ENCODE peak calls at places on chromosomes 3 and 15, in four cellular contexts. S is adrenal gland, I is tibial nerve, Y is PC-3. J is an unnamed sample. For H3K4me1 and H3K27me3, the result is how much of the 10 kb centered on the place peaks cover.

GRCh38 chr3:93843981-93844380 is 129.7 kb downstream of the PROS1 start:
- DNase-seq in S (no peak), I (no peak), Y (peak), J (no peak)

GRCh38 chr15:82835391-82835917 is 26.0 kb downstream of the WHAMM start:
- DNase-seq in S (no peak), I (no peak), Y (no peak), J (no peak)

GRCh38 chr3:197511853-197512635 is 43.7 kb downstream of the BDH1 start:
- DNase-seq in S (no peak), I (no peak), Y (no peak), J (peak)

GRCh38 chr3:192514081-192514753 is 213.1 kb downstream of the FGF12 start:
- DNase-seq in S (peak), I (no peak), Y (peak), J (peak)

GRCh38 chr3:72942427-72942826 is 54.2 kb upstream of the PPP4R2 start:
- DNase-seq in S (no peak), I (no peak), Y (no peak), J (no peak)

GRCh38 chr3:126557761-126558160 is 971 bp downstream of the C3orf22 start:
- DNase-seq in S (no peak), I (no peak), Y (no peak), J (peak)

GRCh38 chr3:17913349-17913748 is 170.9 kb upstream of the TBC1D5 start:
- DNase-seq in S (no peak), I (no peak), Y (no peak), J (no peak)

GRCh38 chr3:42116466-42116865 is 25.3 kb downstream of the TRAK1 start:
- DNase-seq in S (no peak), I (no peak), Y (no peak), J (no peak)

GRCh38 chr3:107045791-107046190 is 331.4 kb upstream of the CCDC54 start:
- DNase-seq in S (no peak), I (no peak), Y (no peak), J (no peak)

GRCh38 chr15:99704444-99704838 is 28.8 kb downstream of the LYSMD4 start:
- DNase-seq in S (peak), I (no peak), Y (peak), J (peak)

GRCh38 chr15:79522656-79523055 is 90.5 kb downstream of the MINAR1 start:
- DNase-seq in S (no peak), I (no peak), Y (no peak), J (no peak)

DNA sequence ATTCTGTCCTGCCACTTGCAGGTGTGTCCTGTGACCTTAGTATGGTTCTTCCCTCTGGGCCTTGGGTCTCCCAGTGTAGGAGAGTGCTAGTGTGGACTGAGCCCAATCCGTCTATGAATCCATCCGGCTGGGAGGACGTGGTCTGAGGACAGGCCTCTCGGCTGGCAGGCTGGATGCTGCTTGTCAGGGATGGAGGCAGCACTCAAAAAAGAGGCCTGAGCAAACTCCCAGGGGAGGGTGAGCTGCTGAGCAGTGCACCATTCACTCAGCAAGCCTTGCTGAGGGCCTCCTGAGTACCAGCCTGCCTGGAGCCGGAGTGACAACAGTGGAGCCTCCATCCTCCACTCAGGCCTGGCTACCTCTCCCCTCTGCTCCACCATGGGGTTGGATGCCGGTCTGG is 1.7 kb upstream of the DUSP7 start:
- DNase-seq in S (no peak), I (no peak), Y (no peak), J (no peak)
- H3K4me1 ChIP-seq in S (under half), I (under half), Y (under half), J (under half)

DNA sequence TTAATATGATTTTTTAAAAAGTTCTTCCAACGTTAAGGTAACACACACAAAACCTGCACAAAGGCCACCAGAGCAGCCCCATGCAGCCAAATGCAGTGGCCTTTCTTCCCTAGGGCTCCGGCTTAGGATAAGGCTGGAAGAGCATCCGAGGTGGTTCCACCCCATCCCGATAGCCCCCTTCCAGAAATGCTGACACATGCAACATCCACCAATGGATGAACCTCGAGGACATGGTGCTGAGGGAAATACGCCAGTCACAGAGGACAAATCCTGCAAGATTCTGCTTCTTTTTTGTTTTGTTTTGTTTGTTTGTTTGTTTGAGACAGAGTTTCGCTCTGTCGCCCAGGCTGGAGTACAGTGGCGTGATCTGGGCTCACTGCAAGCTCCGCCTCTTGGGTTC is 199.3 kb upstream of the NSMCE3 start:
- DNase-seq in S (no peak), I (no peak), Y (no peak), J (no peak)
- H3K27me3 ChIP-seq in S (under half), I (under half), Y (under half), J (under half)

GRCh38 chr3:39383913-39384664 is 919 bp downstream of the SLC25A38 start:
- DNase-seq in S (peak), I (peak), Y (peak), J (peak)
- H3K4me3 ChIP-seq in S (no peak), I (peak), Y (peak), J (peak)

DNA sequence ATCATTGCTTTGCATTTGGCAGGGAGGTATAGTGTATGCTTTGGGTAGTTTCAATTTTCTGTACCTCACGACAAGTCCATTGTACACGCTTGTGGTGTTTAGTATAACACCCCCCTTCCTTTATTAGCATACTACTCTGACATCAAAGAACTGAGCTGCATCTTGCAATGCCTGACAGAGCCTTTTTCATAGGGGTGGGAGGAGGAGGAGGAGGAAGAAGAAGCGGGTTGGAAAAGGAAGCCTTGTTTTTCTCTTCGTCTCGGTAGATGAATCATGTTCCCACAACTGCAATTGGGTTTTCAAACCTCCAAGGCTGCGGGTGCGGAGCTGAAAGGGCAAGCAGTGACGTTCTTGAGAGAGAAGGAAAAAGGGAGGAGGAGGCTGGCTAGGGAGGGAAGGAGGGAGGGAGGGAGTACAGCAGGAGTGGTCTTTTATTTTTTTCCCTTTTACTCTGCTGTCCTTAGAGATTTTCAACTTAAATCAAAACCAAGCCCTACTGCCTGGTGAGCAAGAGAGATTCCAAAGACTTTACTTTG is 175.7 kb downstream of the KLHL25 start:
- DNase-seq in S (peak), I (peak), Y (no peak), J (peak)
- H3K4me1 ChIP-seq in S (under half), I (under half), Y (under half), J (under half)

DNA sequence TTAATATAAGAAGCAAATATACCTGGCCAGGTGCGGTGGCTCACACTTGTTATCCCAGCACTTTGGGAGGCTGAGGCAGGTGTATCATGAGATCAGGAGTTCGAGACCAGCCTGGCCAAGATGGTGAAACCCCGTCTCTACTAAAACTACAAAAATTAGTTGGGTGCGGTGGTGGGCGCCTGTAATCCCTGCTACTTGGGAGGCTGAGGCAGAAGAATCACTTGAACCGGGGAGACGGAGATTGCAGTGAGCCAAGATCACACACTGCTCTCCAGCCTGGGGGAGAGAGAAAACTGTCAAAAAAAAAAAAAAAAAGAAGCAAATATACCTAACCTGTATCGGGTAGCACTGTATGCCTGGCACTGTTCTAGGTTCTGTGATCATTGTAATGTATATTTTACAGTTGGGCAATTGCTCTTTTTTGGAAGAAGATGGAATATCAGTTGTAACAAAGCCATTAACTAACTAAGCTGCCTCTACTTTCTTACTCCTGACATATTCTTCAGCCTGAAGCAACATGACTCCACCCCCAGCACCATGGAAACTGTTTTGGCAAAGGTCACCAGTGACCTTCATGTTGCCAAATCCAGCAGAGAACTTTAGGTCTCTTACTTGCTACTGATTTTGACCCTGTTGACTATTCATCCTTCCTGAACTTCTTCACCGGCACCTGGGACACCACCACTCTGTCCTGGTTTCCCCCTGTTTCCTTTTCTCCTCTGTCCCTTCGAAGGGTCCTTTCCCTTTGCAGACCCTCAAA is 203.8 kb downstream of the RPLP1 start:
- DNase-seq in S (no peak), I (no peak), Y (no peak), J (no peak)
- H3K27me3 ChIP-seq in S (under half), I (under half), Y (under half), J (under half)

GRCh38 chr3:114290911-114291901 is 2.6 kb upstream of the TIGIT start:
- DNase-seq in S (peak), I (peak), Y (peak), J (peak)
- H3K4me3 ChIP-seq in S (no peak), I (no peak), Y (no peak), J (no peak)

GRCh38 chr3:56780935-56781334 is 20.8 kb downstream of the ARHGEF3 start:
- DNase-seq in S (no peak), I (no peak), Y (no peak), J (no peak)

GRCh38 chr3:56776551-56776950 is 25.2 kb downstream of the ARHGEF3 start:
- DNase-seq in S (peak), I (no peak), Y (no peak), J (no peak)

GRCh38 chr3:56775931-56776461 is 25.8 kb downstream of the ARHGEF3 start:
- DNase-seq in S (no peak), I (no peak), Y (no peak), J (no peak)

GRCh38 chr3:56781762-56782161 is 20.0 kb downstream of the ARHGEF3 start:
- DNase-seq in S (no peak), I (no peak), Y (no peak), J (no peak)

DNA sequence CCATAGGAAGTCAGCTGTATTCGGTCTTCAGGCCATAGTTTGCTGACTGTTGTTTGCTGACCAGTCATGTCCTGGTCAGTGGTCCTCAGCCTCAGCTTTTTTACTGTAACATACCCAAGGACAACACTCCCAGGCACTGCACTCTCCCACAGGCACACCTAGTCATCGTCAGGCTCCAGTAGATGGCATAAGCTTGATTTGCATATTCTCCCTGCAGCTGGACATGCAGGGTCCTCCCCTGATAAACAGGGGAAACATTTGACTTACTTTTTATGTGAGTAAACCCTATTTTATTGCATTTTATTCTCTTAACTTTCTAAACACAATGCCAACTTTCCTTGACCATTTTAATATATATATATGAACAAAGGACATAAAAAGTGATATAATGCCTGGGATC is 22.8 kb downstream of the ARHGEF3 start:
- DNase-seq in S (no peak), I (no peak), Y (no peak), J (no peak)
- H3K4me1 ChIP-seq in S (under half), I (under half), Y (under half), J (under half)

GRCh38 chr3:123464211-123464610 is 15.3 kb upstream of the ADCY5 start:
- DNase-seq in S (no peak), I (no peak), Y (no peak), J (no peak)

GRCh38 chr3:123471106-123471505 is 22.2 kb upstream of the ADCY5 start:
- DNase-seq in S (no peak), I (no peak), Y (no peak), J (no peak)

GRCh38 chr3:123467051-123467450 is 18.2 kb upstream of the ADCY5 start:
- DNase-seq in S (no peak), I (no peak), Y (no peak), J (no peak)

GRCh38 chr3:123469323-123469995 is 20.6 kb upstream of the ADCY5 start:
- DNase-seq in S (no peak), I (no peak), Y (no peak), J (no peak)
- H3K27me3 ChIP-seq in S (under half), I (under half), Y (half or more), J (under half)

GRCh38 chr15:33031324-33031736 is 163.2 kb downstream of the FMN1 start:
- DNase-seq in S (no peak), I (no peak), Y (peak), J (no peak)

GRCh38 chr15:33030315-33030714 is 164.2 kb downstream of the FMN1 start:
- DNase-seq in S (no peak), I (no peak), Y (no peak), J (no peak)

GRCh38 chr15:33032053-33032452 is 162.5 kb downstream of the FMN1 start:
- DNase-seq in S (no peak), I (no peak), Y (peak), J (no peak)

GRCh38 chr15:33029247-33029646 is 165.3 kb downstream of the FMN1 start:
- DNase-seq in S (no peak), I (no peak), Y (no peak), J (no peak)

DNA sequence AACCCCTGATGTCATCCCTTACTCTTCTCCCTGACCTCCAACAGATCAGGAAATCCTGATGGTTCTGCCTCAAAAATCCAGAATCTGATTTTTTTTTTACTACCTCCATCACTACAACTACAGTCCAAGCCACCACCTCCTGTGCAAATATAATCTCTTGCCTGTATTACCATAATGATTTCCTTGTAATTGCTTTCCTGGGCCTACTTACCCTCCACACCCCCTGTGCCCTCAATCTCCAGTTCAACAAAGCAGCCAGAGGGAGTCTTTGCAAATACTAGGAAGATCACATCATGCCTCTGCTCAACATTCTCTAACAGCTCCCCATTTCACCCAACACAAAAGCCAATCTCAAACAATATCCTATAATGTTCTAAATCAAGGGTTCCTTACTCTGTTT is 159.9 kb downstream of the FMN1 start:
- DNase-seq in S (no peak), I (no peak), Y (no peak), J (no peak)
- H3K4me3 ChIP-seq in S (no peak), I (no peak), Y (no peak), J (no peak)

DNA sequence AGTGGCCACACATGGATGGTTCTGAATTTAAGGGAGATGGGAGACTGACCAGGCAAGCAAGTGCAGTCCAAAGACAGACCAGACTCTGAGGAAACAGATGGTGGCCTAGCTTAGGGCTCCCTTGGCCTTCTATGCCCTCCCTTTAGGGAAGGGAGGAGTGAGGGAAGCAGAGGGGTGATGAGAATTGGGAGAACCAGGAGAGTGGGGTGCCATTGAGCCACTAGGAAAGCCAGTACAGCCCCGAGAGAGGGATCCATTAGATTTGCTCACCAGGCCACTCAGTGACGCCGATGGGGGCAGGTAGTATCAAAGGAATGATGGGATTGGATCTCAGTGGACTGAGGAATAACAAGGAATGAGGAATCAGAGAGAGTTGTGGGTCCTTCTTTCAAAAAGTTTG is 30.4 kb upstream of the HERC1 start:
- DNase-seq in S (no peak), I (no peak), Y (no peak), J (no peak)
- H3K4me1 ChIP-seq in S (under half), I (under half), Y (under half), J (under half)

J was measured in endodermal cell.